ENCODE peak calls at places on chromosomes 6 and 20, in four cellular contexts. I is uterus, T is esophagus squamous epithelium, Z is pancreas. K is an unnamed sample. For H3K36me3, the result is how much of the 10 kb centered on the place peaks cover.

GRCh38 chr20:48659888-48660287 is 167.9 kb downstream of the PREX1 start:
- DNase-seq in I (peak), T (no peak), Z (peak), K (no peak)

GRCh38 chr6:49462927-49463611 is at the start of the genes CENPQ and MMUT:
- DNase-seq in I (peak), T (peak), Z (peak), K (peak)

GRCh38 chr6:111840821-111841220 is 32.4 kb downstream of the FYN start:
- DNase-seq in I (no peak), T (no peak), Z (no peak), K (no peak)

GRCh38 chr6:118017301-118017854 is 110.3 kb downstream of the SLC35F1 start:
- DNase-seq in I (no peak), T (no peak), Z (no peak), K (no peak)

GRCh38 chr20:50274570-50275430 is 84.2 kb downstream of the CEBPB start:
- DNase-seq in I (no peak), T (no peak), Z (no peak), K (peak)

GRCh38 chr6:100633096-100633766 is 168.5 kb upstream of the SIM1 start:
- DNase-seq in I (no peak), T (no peak), Z (no peak), K (no peak)

GRCh38 chr20:946826-947225 is 30.7 kb upstream of the ANGPT4 start:
- DNase-seq in I (no peak), T (no peak), Z (no peak), K (no peak)

GRCh38 chr20:51767018-51767866 is 948 bp downstream of the ATP9A start:
- DNase-seq in I (peak), T (no peak), Z (peak), K (peak)

GRCh38 chr20:58719971-58720371 is 27.4 kb downstream of the NPEPL1 start:
- DNase-seq in I (peak), T (no peak), Z (no peak), K (no peak)

GRCh38 chr6:158031445-158032353 is 50.0 kb downstream of the SYNJ2 start:
- DNase-seq in I (peak), T (no peak), Z (no peak), K (peak)

GRCh38 chr6:112690497-112691202 is 343.5 kb downstream of the RFPL4B start:
- DNase-seq in I (no peak), T (no peak), Z (no peak), K (no peak)

GRCh38 chr6:163414367-163415175 is at the start of gene QKI:
- DNase-seq in I (peak), T (peak), Z (peak), K (peak)

GRCh38 chr6:79797105-79797504 is 150.2 kb downstream of the ELOVL4 start:
- DNase-seq in I (no peak), T (no peak), Z (no peak), K (no peak)

GRCh38 chr6:149065658-149066556 is 251.6 kb upstream of the TAB2 start:
- DNase-seq in I (no peak), T (no peak), Z (no peak), K (no peak)

GRCh38 chr6:3887150-3887700 is 38.1 kb downstream of the FAM50B start:
- DNase-seq in I (no peak), T (no peak), Z (no peak), K (no peak)

GRCh38 chr6:152463183-152463582 is 174.0 kb downstream of the SYNE1 start:
- DNase-seq in I (no peak), T (no peak), Z (no peak), K (no peak)

GRCh38 chr6:118902731-118903130 is 8.8 kb downstream of the ASF1A start:
- DNase-seq in I (no peak), T (no peak), Z (no peak), K (no peak)

GRCh38 chr20:47544240-47544639 is 42.6 kb downstream of the NCOA3 start:
- DNase-seq in I (no peak), T (no peak), Z (no peak), K (no peak)

GRCh38 chr6:12354499-12354898 is 64.3 kb downstream of the EDN1 start:
- DNase-seq in I (no peak), T (no peak), Z (no peak), K (no peak)

GRCh38 chr6:81601918-81602317 is 150.6 kb downstream of the TENT5A start:
- DNase-seq in I (no peak), T (no peak), Z (no peak), K (no peak)

GRCh38 chr6:42313941-42314570 is 96.4 kb upstream of the MRPS10 start:
- DNase-seq in I (no peak), T (no peak), Z (no peak), K (no peak)

GRCh38 chr6:1424306-1424927 is 35.0 kb downstream of the FOXF2 start:
- DNase-seq in I (no peak), T (no peak), Z (peak), K (no peak)

GRCh38 chr6:150767585-150768164 is 97.8 kb upstream of the MTHFD1L start:
- DNase-seq in I (no peak), T (no peak), Z (no peak), K (no peak)

GRCh38 chr20:64111841-64112641 is 4.7 kb upstream of the NPBWR2 start:
- DNase-seq in I (no peak), T (no peak), Z (no peak), K (peak)

GRCh38 chr6:158559895-158560786 is at the start of gene TMEM181:
- DNase-seq in I (peak), T (peak), Z (peak), K (peak)

GRCh38 chr6:91826128-91826527 is 1239.3 kb upstream of the MAP3K7 start:
- DNase-seq in I (no peak), T (no peak), Z (no peak), K (no peak)

GRCh38 chr6:12324096-12324495 is 33.9 kb downstream of the EDN1 start:
- DNase-seq in I (no peak), T (no peak), Z (no peak), K (no peak)

GRCh38 chr20:47551841-47552240 is 50.2 kb downstream of the NCOA3 start:
- DNase-seq in I (no peak), T (no peak), Z (no peak), K (no peak)

GRCh38 chr6:29414588-29414987 is at the start of gene OR12D1:
- DNase-seq in I (no peak), T (no peak), Z (no peak), K (no peak)

GRCh38 chr20:38083338-38084048 is 49.9 kb downstream of the RPRD1B start:
- DNase-seq in I (no peak), T (no peak), Z (no peak), K (no peak)
- H3K36me3 ChIP-seq in I (under half), T (half or more), Z (under half), K (half or more)

GRCh38 chr6:144488590-144488989 is 203.5 kb downstream of the UTRN start:
- DNase-seq in I (no peak), T (no peak), Z (peak), K (no peak)
- H3K27ac ChIP-seq in I (no peak), T (no peak), Z (no peak), K (no peak)

GRCh38 chr20:31769681-31770080 is 30.6 kb downstream of the TPX2 start:
- DNase-seq in I (no peak), T (no peak), Z (no peak), K (no peak)
- H3K36me3 ChIP-seq in I (under half), T (under half), Z (under half), K (under half)

GRCh38 chr20:19922716-19923115 is 94.4 kb upstream of the NAA20 start:
- DNase-seq in I (no peak), T (no peak), Z (no peak), K (no peak)
- H3K27ac ChIP-seq in I (no peak), T (no peak), Z (no peak), K (peak)

DNA sequence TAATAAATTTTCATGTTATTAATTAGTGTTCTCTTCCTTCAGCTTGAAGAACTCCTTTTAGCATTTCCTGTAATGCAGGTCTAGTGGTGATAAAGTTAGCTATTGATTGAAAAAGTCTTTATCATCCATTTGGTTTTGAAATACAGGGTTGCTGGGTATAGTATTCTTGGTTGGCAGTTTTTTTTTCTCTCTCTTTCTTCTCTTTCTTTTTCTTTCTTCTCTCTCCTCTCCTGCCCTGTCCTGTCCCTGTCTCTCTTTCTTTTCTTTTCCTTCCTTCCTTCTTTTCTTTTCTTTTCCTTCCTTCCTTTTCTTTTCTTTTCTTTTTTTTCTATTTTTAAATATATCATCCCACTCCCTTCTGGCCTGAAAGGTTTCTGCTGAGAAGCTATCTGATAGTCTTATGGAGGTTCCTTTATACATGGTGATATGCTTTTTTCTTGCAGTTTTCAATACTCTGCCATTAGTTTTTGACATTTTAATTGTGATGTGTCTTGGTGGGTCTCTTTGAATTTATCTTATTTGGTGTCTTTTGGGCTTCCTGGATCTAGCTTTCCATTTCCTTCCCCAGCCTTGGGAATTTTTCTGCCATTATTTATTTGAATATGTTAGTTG is 55.4 kb downstream of the CDC5L start:
- DNase-seq in I (no peak), T (no peak), Z (no peak), K (no peak)
- H3K36me3 ChIP-seq in I (under half), T (half or more), Z (under half), K (under half)

GRCh38 chr6:161037873-161038228 is 46.3 kb downstream of the MAP3K4 start:
- DNase-seq in I (no peak), T (no peak), Z (no peak), K (no peak)
- H3K27ac ChIP-seq in I (peak), T (no peak), Z (no peak), K (no peak)

K was measured in upper lobe of right lung.